ENCODE peak calls at places on chromosomes 11 and 22, in eight cellular contexts. U, D, L, N, Y, Z, W and G are unnamed samples.

GRCh38 chr11:64852804-64853520 is 8.5 kb upstream of the CDC42BPG start:
- DNase-seq in U (no peak), D (no peak), L (no peak), N (no peak), Y (no peak), Z (no peak), W (no peak), G (no peak)

GRCh38 chr11:93796832-93797231 is 12.8 kb downstream of the MED17 start:
- DNase-seq in U (no peak), D (no peak), L (no peak), N (no peak), Y (no peak), Z (no peak), W (no peak), G (no peak)

GRCh38 chr11:126482586-126483108 is 127.2 kb downstream of the ST3GAL4 start:
- DNase-seq in U (no peak), D (no peak), L (no peak), N (no peak), Y (no peak), Z (no peak), W (no peak), G (no peak)

GRCh38 chr11:115665958-115666357 is 161.7 kb upstream of the CADM1 start:
- DNase-seq in U (no peak), D (no peak), L (no peak), N (no peak), Y (no peak), Z (no peak), W (no peak), G (no peak)

GRCh38 chr22:36946436-36947158 is 33.2 kb downstream of the CSF2RB start:
- DNase-seq in U (no peak), D (no peak), L (no peak), N (no peak), Y (no peak), Z (peak; percentile 75), W (no peak), G (no peak)

GRCh38 chr11:120527111-120527748 is 15.7 kb downstream of the GRIK4 start:
- DNase-seq in U (peak; percentile 90), D (no peak), L (peak; percentile 36), N (no peak), Y (no peak), Z (peak; percentile 42), W (no peak), G (no peak)

GRCh38 chr22:29798318-29798717 is 31.1 kb downstream of the UQCR10 start:
- DNase-seq in U (no peak), D (no peak), L (no peak), N (no peak), Y (no peak), Z (no peak), W (no peak), G (no peak)

GRCh38 chr22:30425616-30426394 is at the start of gene MTFP1:
- DNase-seq in U (peak; percentile 89), D (no peak), L (peak; percentile 53), N (peak; percentile 88), Y (peak; percentile 35), Z (peak; percentile 61), W (no peak), G (no peak)

GRCh38 chr11:62081378-62082291 is 42.2 kb upstream of the INCENP start:
- DNase-seq in U (peak; percentile 76), D (peak; percentile 62), L (peak; percentile 79), N (peak; percentile 93), Y (peak; percentile 69), Z (peak; percentile 81), W (peak; percentile 66), G (peak; percentile 33)

GRCh38 chr11:101128571-101129202 is 926 bp downstream of the PGR start:
- DNase-seq in U (peak; percentile 13), D (no peak), L (no peak), N (no peak), Y (no peak), Z (no peak), W (no peak), G (no peak)

GRCh38 chr22:36506637-36507517 is at the start of gene FOXRED2:
- DNase-seq in U (peak; percentile 99), D (peak; percentile 83), L (peak; percentile 90), N (peak; percentile 96), Y (peak; percentile 79), Z (peak; percentile 75), W (peak; percentile 68), G (no peak)

GRCh38 chr11:4464216-4465159 is 15.4 kb downstream of the OR52K2 start:
- DNase-seq in U (no peak), D (no peak), L (no peak), N (no peak), Y (no peak), Z (peak; percentile 1), W (no peak), G (no peak)

GRCh38 chr22:42695294-42695693 is 25.4 kb downstream of the A4GALT start:
- DNase-seq in U (no peak), D (no peak), L (peak; percentile 64), N (no peak), Y (no peak), Z (peak; percentile 30), W (no peak), G (no peak)

GRCh38 chr11:105152556-105152955 is 13.0 kb upstream of the CARD18 start:
- DNase-seq in U (no peak), D (no peak), L (no peak), N (no peak), Y (no peak), Z (no peak), W (no peak), G (no peak)

GRCh38 chr11:14906614-14907392 is 14.8 kb upstream of the CYP2R1 start:
- DNase-seq in U (peak; percentile 15), D (no peak), L (no peak), N (no peak), Y (no peak), Z (no peak), W (no peak), G (no peak)

GRCh38 chr22:31123292-31123602 is 481 bp downstream of the INPP5J start:
- DNase-seq in U (no peak), D (no peak), L (no peak), N (no peak), Y (no peak), Z (no peak), W (no peak), G (no peak)

GRCh38 chr11:11391169-11391568 is 38.1 kb upstream of the CSNK2A3 start:
- DNase-seq in U (no peak), D (no peak), L (no peak), N (no peak), Y (no peak), Z (no peak), W (no peak), G (no peak)

DNA sequence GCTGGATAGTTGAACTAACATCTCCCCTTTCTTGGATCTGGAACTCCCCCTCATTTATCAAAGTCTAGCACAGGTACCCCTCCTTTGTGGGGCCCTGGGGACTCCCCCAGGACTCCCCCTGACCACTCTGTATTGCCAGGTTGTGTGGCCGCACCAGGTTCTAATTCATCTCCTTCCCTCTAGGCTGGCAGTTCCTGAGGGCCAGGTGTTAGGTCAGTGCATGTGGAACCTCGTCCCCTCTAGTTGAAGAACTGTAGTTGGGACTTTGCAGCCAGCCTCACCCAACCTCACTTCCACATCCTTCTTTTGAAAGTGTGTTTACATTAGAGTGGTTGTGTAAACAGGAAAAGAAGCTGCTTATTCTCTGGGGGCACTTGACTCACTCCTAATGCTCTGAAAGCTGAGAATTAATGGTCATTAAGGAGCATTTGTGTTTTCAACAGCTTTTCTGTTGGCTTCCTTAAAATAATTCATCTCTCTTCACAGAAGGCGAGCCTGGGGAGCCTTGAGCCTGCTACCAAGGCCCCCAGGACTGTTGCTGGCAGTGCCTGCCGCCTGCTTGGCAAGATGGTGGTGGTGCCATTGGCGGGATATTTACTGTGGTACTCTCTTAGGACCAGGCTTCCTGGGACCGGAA is 11.8 kb downstream of the UPB1 start:
- DNase-seq in U (no peak), D (no peak), L (no peak), N (no peak), Y (no peak), Z (no peak), W (peak; percentile 88), G (no peak)
- TF ChIP-seq CTCF in U (no peak), D (no peak), L (no peak), N (no peak), Y (no peak), Z (no peak), W (no peak), G (no peak)

DNA sequence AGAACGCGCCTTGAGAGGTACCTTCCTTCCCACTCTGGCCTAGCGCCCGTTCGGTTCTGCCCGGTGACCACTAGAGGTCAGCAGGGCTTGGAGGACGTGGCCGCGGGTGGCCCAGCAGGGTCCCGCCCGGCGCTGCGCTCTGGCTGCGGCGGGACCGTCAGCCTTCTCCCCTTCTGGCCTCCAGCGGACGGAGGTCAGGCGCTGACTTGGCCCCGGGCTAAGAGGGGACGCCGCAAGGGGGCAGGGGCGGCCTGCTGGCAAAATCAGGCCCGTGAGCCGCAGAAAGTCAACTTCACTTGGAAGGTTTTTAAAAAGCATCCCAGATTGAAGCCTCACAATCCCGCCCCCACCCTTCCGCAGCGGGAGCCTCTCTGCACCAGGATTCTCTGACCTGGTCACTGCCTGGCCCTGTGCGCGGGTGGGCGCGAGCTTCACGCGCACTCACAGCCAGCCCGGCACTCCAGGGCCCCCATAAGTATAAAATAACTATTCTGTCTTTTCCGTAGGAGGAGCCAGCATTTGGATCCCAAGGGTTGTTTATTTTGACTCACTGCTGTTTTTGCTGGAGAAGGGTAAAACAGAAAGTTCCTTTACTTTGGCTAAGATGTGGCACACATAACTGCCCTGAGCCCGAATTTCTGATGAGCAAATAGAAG is 23.2 kb upstream of the ZBTB16 start:
- DNase-seq in U (peak; percentile 90), D (peak; percentile 48), L (peak; percentile 88), N (peak; percentile 88), Y (peak; percentile 87), Z (peak; percentile 55), W (no peak), G (no peak)
- TF ChIP-seq CTCF in U (peak; percentile 82), D (peak; percentile 72), L (peak; percentile 95), N (peak; percentile 88), Y (peak; percentile 83), Z (peak; percentile 75), W (peak; percentile 63), G (peak; percentile 50)

GRCh38 chr22:48892571-48893287 is 934.9 kb downstream of the BRD1 start:
- DNase-seq in U (no peak), D (no peak), L (no peak), N (peak; percentile 76), Y (no peak), Z (no peak), W (no peak), G (no peak)

GRCh38 chr22:48893288-48894063 is 934.2 kb downstream of the BRD1 start:
- DNase-seq in U (no peak), D (no peak), L (no peak), N (peak; percentile 77), Y (no peak), Z (no peak), W (no peak), G (no peak)

GRCh38 chr22:48894804-48895250 is 932.8 kb downstream of the BRD1 start:
- DNase-seq in U (no peak), D (no peak), L (no peak), N (peak; percentile 75), Y (no peak), Z (no peak), W (no peak), G (no peak)

GRCh38 chr22:48895341-48895740 is 932.3 kb downstream of the BRD1 start:
- DNase-seq in U (no peak), D (no peak), L (no peak), N (peak; percentile 63), Y (no peak), Z (no peak), W (no peak), G (no peak)

GRCh38 chr22:48894064-48894671 is 933.5 kb downstream of the BRD1 start:
- DNase-seq in U (no peak), D (no peak), L (no peak), N (peak; percentile 76), Y (no peak), Z (no peak), W (no peak), G (no peak)
- TF ChIP-seq CTCF in U (peak; percentile 21), D (peak; percentile 17), L (no peak), N (peak; percentile 17), Y (no peak), Z (no peak), W (peak; percentile 46), G (no peak)

GRCh38 chr11:124152770-124153407 is 30.3 kb upstream of the OR10D3 start:
- DNase-seq in U (no peak), D (no peak), L (no peak), N (no peak), Y (no peak), Z (no peak), W (no peak), G (no peak)
- TF ChIP-seq CTCF in U (peak; percentile 29), D (peak; percentile 60), L (no peak), N (no peak), Y (no peak), Z (peak; percentile 11), W (no peak), G (no peak)